ENCODE peak calls at places on chromosome 7, in nine cellular contexts. N is lower leg skin, V is right lobe of liver, E is WERI-Rb-1, F is heart right ventricle, A is transverse colon, H is IMR-90, B is neural progenitor cell, Q is mucosa of descending colon. J is an unnamed sample.

GRCh38 chr7:56105508-56105907 is 768 bp downstream of the CHCHD2 start:
- DNase-seq in A (peak; percentile 29), H (peak; percentile 94), F (no peak), N (no peak), B (no peak), E (no peak), Q (no peak), V (peak; percentile 19), J (peak; percentile 77)

GRCh38 chr7:17274551-17275245 is 23.8 kb upstream of the AHR start:
- DNase-seq in F (no peak), N (no peak), V (no peak), E (no peak), A (no peak), Q (no peak), B (no peak), H (peak; percentile 48), J (peak; percentile 39)

GRCh38 chr7:120402801-120403200 is 129.8 kb downstream of the KCND2 start:
- DNase-seq in N (no peak), Q (no peak), A (no peak), H (peak; percentile 1), V (no peak), B (no peak), E (no peak), F (no peak), J (peak; percentile 66)

GRCh38 chr7:20754001-20754400 is 32.7 kb downstream of the SP8 start:
- DNase-seq in F (no peak), Q (no peak), N (no peak), H (no peak), V (no peak), B (no peak), A (no peak), E (no peak), J (no peak)

GRCh38 chr7:66664590-66665293 is 36.1 kb downstream of the KCTD7 start:
- DNase-seq in H (no peak), A (no peak), N (no peak), B (no peak), F (no peak), E (peak; percentile 94), V (no peak), Q (no peak), J (no peak)

GRCh38 chr7:73738220-73738611 is 386 bp downstream of the ABHD11 start:
- DNase-seq in Q (peak; percentile 86), E (peak; percentile 59), B (peak; percentile 74), N (no peak), A (peak; percentile 81), F (peak; percentile 61), V (no peak), H (peak; percentile 25), J (peak; percentile 55)

GRCh38 chr7:88368686-88369085 is 62.0 kb upstream of the STEAP4 start:
- DNase-seq in B (no peak), F (no peak), N (no peak), V (no peak), H (no peak), A (no peak), Q (no peak), E (no peak), J (no peak)

GRCh38 chr7:44733708-44734481 is 14.8 kb upstream of the ZMIZ2 start:
- DNase-seq in A (no peak), N (no peak), F (no peak), V (no peak), H (peak; percentile 85), B (no peak), E (no peak), Q (no peak), J (peak; percentile 73)

GRCh38 chr7:128791121-128791967 is 424 bp upstream of the CCDC136 start:
- DNase-seq in H (peak; percentile 38), N (peak; percentile 32), Q (peak; percentile 85), E (peak; percentile 55), V (peak; percentile 70), F (peak; percentile 81), A (peak; percentile 83), B (peak; percentile 92), J (peak; percentile 25)

GRCh38 chr7:29971566-29972314 is 17.9 kb downstream of the SCRN1 start:
- DNase-seq in F (no peak), Q (no peak), V (no peak), A (no peak), B (no peak), E (no peak), N (no peak), H (no peak), J (peak; percentile 58)

GRCh38 chr7:30850426-30850825 is 61.2 kb upstream of the AQP1 start:
- DNase-seq in H (no peak), A (no peak), Q (no peak), B (no peak), V (peak; percentile 48), E (no peak), F (no peak), N (no peak), J (no peak)

GRCh38 chr7:129553861-129554530 is 51.7 kb downstream of the SMKR1 start:
- DNase-seq in N (no peak), Q (no peak), E (no peak), H (peak; percentile 64), V (no peak), B (no peak), F (no peak), A (no peak), J (peak; percentile 16)

GRCh38 chr7:122298618-122299017 is 5.9 kb downstream of the FEZF1 start:
- DNase-seq in Q (no peak), A (no peak), V (no peak), B (no peak), H (no peak), N (no peak), E (no peak), F (no peak), J (no peak)

GRCh38 chr7:122299935-122300606 is 4.5 kb downstream of the FEZF1 start:
- DNase-seq in Q (no peak), A (no peak), N (no peak), F (no peak), H (no peak), V (no peak), B (peak; percentile 79), E (no peak), J (no peak)

GRCh38 chr7:122299624-122299934 is 5.0 kb downstream of the FEZF1 start:
- DNase-seq in H (no peak), A (no peak), E (no peak), F (no peak), B (peak; percentile 65), V (no peak), Q (no peak), N (no peak), J (no peak)

GRCh38 chr7:122300607-122301079 is 3.9 kb downstream of the FEZF1 start:
- DNase-seq in F (no peak), A (no peak), N (no peak), Q (no peak), H (no peak), B (peak; percentile 57), E (no peak), V (no peak), J (peak; percentile 31)

GRCh38 chr7:122298131-122298530 is 6.4 kb downstream of the FEZF1 start:
- DNase-seq in N (no peak), Q (no peak), B (no peak), V (no peak), A (no peak), H (no peak), E (no peak), F (no peak), J (no peak)
- TF ChIP-seq CTCF in N (no peak), Q (no peak), B (peak; percentile 12), V (no peak), A (no peak), H (no peak), E (no peak), F (no peak), J (no peak)

GRCh38 chr7:95485749-95486148 is at the start of gene ASB4:
- DNase-seq in Q (no peak), E (no peak), V (no peak), A (no peak), F (no peak), B (no peak), N (no peak), H (no peak), J (no peak)
- H3K4me3 ChIP-seq in Q (no peak within 1 kb of the TSS), E (no peak within 1 kb of the TSS), V (no peak within 1 kb of the TSS), A (no peak within 1 kb of the TSS), F (peak within 1 kb of the TSS; percentile 10), B (no peak within 1 kb of the TSS), N (no peak within 1 kb of the TSS), H (no peak within 1 kb of the TSS), J (no peak within 1 kb of the TSS)

GRCh38 chr7:131648491-131648890 is 92.1 kb upstream of the PODXL start:
- DNase-seq in V (no peak), H (no peak), B (no peak), Q (no peak), E (no peak), A (no peak), N (no peak), F (no peak), J (peak; percentile 27)

GRCh38 chr7:131649003-131649541 is 92.6 kb upstream of the PODXL start:
- DNase-seq in B (peak; percentile 54), V (no peak), H (no peak), N (no peak), A (no peak), Q (no peak), F (no peak), E (no peak), J (peak; percentile 33)

GRCh38 chr7:131652194-131652593 is 95.8 kb upstream of the PODXL start:
- DNase-seq in F (no peak), H (no peak), V (no peak), E (no peak), Q (no peak), B (no peak), N (no peak), A (no peak), J (no peak)

GRCh38 chr7:131652934-131653333 is 96.5 kb upstream of the PODXL start:
- DNase-seq in E (no peak), F (no peak), B (no peak), Q (no peak), H (no peak), N (no peak), A (no peak), V (no peak), J (no peak)

GRCh38 chr7:131649879-131650278 is 93.5 kb upstream of the PODXL start:
- DNase-seq in F (no peak), N (no peak), V (no peak), A (no peak), B (no peak), Q (no peak), H (no peak), E (no peak), J (no peak)
- TF ChIP-seq CTCF in F (no peak), N (no peak), V (no peak), A (no peak), B (no peak), Q (no peak), H (no peak), E (no peak), J (no peak)

GRCh38 chr7:6530626-6531491 is 20.4 kb downstream of the GRID2IP start:
- DNase-seq in H (no peak), Q (peak; percentile 66), A (peak; percentile 67), V (no peak), E (peak; percentile 67), B (peak; percentile 79), N (no peak), F (no peak), J (no peak)
- H3K4me3 ChIP-seq in H (no peak overlapping the region), Q (no peak overlapping the region), A (peak overlapping the region; percentile 33), V (peak overlapping the region; percentile 24), E (peak overlapping the region; percentile 76), B (peak overlapping the region; percentile 63), N (no peak overlapping the region), F (peak overlapping the region; percentile 45), J (peak overlapping the region; percentile 35)

J was measured in fibroblast of the aortic adventitia.